ENCODE peak calls at places on chromosome 22, in five cellular contexts. One of them, this sample, is unnamed.

GRCh38 chr22:43391306-43391705 is 20.5 kb upstream of the MPPED1 start:
- DNase-seq in T1000: no peak
- DNase-seq in stimulated activated CD8-positive, alpha-beta memory T cell treated with anti-CD3 and anti-CD28 coated beads, Interleukin-2, amount 100 ng/mL, for 48 hours: no peak
- DNase-seq in Calu3: no peak
- DNase-seq in NCI-H748 treated with DMSO at 0.1 percent for 48 hours: no peak
- DNase-seq in this sample: no peak

GRCh38 chr22:30562391-30562790 is 12.1 kb downstream of the GAL3ST1 start:
- DNase-seq in stimulated activated CD8-positive, alpha-beta memory T cell treated with anti-CD3 and anti-CD28 coated beads, Interleukin-2, amount 100 ng/mL, for 48 hours: no peak
- DNase-seq in Calu3: peak
- DNase-seq in T1000: no peak
- DNase-seq in NCI-H748 treated with DMSO at 0.1 percent for 48 hours: no peak
- DNase-seq in this sample: peak

GRCh38 chr22:46162285-46162684 is 12.0 kb downstream of the PPARA start:
- DNase-seq in stimulated activated CD8-positive, alpha-beta memory T cell treated with anti-CD3 and anti-CD28 coated beads, Interleukin-2, amount 100 ng/mL, for 48 hours: no peak
- DNase-seq in NCI-H748 treated with DMSO at 0.1 percent for 48 hours: no peak
- DNase-seq in Calu3: no peak
- DNase-seq in T1000: no peak
- DNase-seq in this sample: peak

GRCh38 chr22:23621082-23621780 is 10.9 kb downstream of the DRICH1 start:
- DNase-seq in Calu3: no peak
- DNase-seq in stimulated activated CD8-positive, alpha-beta memory T cell treated with anti-CD3 and anti-CD28 coated beads, Interleukin-2, amount 100 ng/mL, for 48 hours: no peak
- DNase-seq in T1000: no peak
- DNase-seq in NCI-H748 treated with DMSO at 0.1 percent for 48 hours: no peak
- DNase-seq in this sample: peak

GRCh38 chr22:46578824-46579561 is 41.2 kb upstream of the GRAMD4 start:
- DNase-seq in stimulated activated CD8-positive, alpha-beta memory T cell treated with anti-CD3 and anti-CD28 coated beads, Interleukin-2, amount 100 ng/mL, for 48 hours: no peak
- DNase-seq in Calu3: no peak
- DNase-seq in NCI-H748 treated with DMSO at 0.1 percent for 48 hours: no peak
- DNase-seq in T1000: no peak
- DNase-seq in this sample: peak

GRCh38 chr22:27107824-27108223 is 450.4 kb downstream of the MIAT start:
- DNase-seq in NCI-H748 treated with DMSO at 0.1 percent for 48 hours: no peak
- DNase-seq in stimulated activated CD8-positive, alpha-beta memory T cell treated with anti-CD3 and anti-CD28 coated beads, Interleukin-2, amount 100 ng/mL, for 48 hours: no peak
- DNase-seq in Calu3: peak
- DNase-seq in T1000: peak
- DNase-seq in this sample: peak

GRCh38 chr22:23285734-23286133 is 105.4 kb downstream of the BCR start:
- DNase-seq in stimulated activated CD8-positive, alpha-beta memory T cell treated with anti-CD3 and anti-CD28 coated beads, Interleukin-2, amount 100 ng/mL, for 48 hours: no peak
- DNase-seq in T1000: no peak
- DNase-seq in NCI-H748 treated with DMSO at 0.1 percent for 48 hours: no peak
- DNase-seq in Calu3: no peak
- DNase-seq in this sample: no peak

GRCh38 chr22:39664485-39665200 is 94.1 kb downstream of the CACNA1I start:
- DNase-seq in Calu3: no peak
- DNase-seq in T1000: no peak
- DNase-seq in stimulated activated CD8-positive, alpha-beta memory T cell treated with anti-CD3 and anti-CD28 coated beads, Interleukin-2, amount 100 ng/mL, for 48 hours: peak
- DNase-seq in NCI-H748 treated with DMSO at 0.1 percent for 48 hours: no peak
- DNase-seq in this sample: peak

GRCh38 chr22:48167238-48167637 is 1404.8 kb downstream of the TBC1D22A start:
- DNase-seq in Calu3: no peak
- DNase-seq in T1000: no peak
- DNase-seq in NCI-H748 treated with DMSO at 0.1 percent for 48 hours: no peak
- DNase-seq in stimulated activated CD8-positive, alpha-beta memory T cell treated with anti-CD3 and anti-CD28 coated beads, Interleukin-2, amount 100 ng/mL, for 48 hours: no peak
- DNase-seq in this sample: no peak

GRCh38 chr22:36439481-36440271 is 41.8 kb downstream of the TXN2 start:
- DNase-seq in stimulated activated CD8-positive, alpha-beta memory T cell treated with anti-CD3 and anti-CD28 coated beads, Interleukin-2, amount 100 ng/mL, for 48 hours: no peak
- DNase-seq in T1000: peak
- DNase-seq in NCI-H748 treated with DMSO at 0.1 percent for 48 hours: no peak
- DNase-seq in Calu3: peak
- DNase-seq in this sample: no peak

GRCh38 chr22:22935546-22936157 is 48.0 kb downstream of the IGLL5 start:
- DNase-seq in T1000: no peak
- DNase-seq in NCI-H748 treated with DMSO at 0.1 percent for 48 hours: no peak
- DNase-seq in stimulated activated CD8-positive, alpha-beta memory T cell treated with anti-CD3 and anti-CD28 coated beads, Interleukin-2, amount 100 ng/mL, for 48 hours: no peak
- DNase-seq in Calu3: no peak
- DNase-seq in this sample: no peak

GRCh38 chr22:21904250-21904789 is 36.9 kb upstream of the MAPK1 start:
- DNase-seq in NCI-H748 treated with DMSO at 0.1 percent for 48 hours: no peak
- DNase-seq in stimulated activated CD8-positive, alpha-beta memory T cell treated with anti-CD3 and anti-CD28 coated beads, Interleukin-2, amount 100 ng/mL, for 48 hours: no peak
- DNase-seq in Calu3: no peak
- DNase-seq in T1000: no peak
- DNase-seq in this sample: no peak

GRCh38 chr22:19440411-19441195 is 6.9 kb downstream of the C22orf39 start:
- DNase-seq in Calu3: no peak
- DNase-seq in NCI-H748 treated with DMSO at 0.1 percent for 48 hours: no peak
- DNase-seq in stimulated activated CD8-positive, alpha-beta memory T cell treated with anti-CD3 and anti-CD28 coated beads, Interleukin-2, amount 100 ng/mL, for 48 hours: no peak
- DNase-seq in T1000: no peak
- DNase-seq in this sample: no peak

GRCh38 chr22:27801197-27801615 is 350 bp downstream of the MN1 start:
- DNase-seq in stimulated activated CD8-positive, alpha-beta memory T cell treated with anti-CD3 and anti-CD28 coated beads, Interleukin-2, amount 100 ng/mL, for 48 hours: no peak
- DNase-seq in NCI-H748 treated with DMSO at 0.1 percent for 48 hours: no peak
- DNase-seq in Calu3: peak
- DNase-seq in T1000: no peak
- DNase-seq in this sample: no peak